ENCODE peak calls at places on chromosome 19, in eight cellular contexts. C is NCI-H146; S is dorsolateral prefrontal cortex; G is activated T-cell treated with anti-CD3 and anti-CD28 coated beads for 24 hours; K is C1 segment of cervical spinal cord; H is activated CD4-positive, alpha-beta T cell treated with anti-CD3 and anti-CD28 coated beads, Interleukin-2, amount 10 ng/mL, durations not matched to agents 7 days and 5 days; W is iris pigment epithelial cell; Z is tibial artery. P is an unnamed sample.

GRCh38 chr19:1172353-1173159 is 1.5 kb downstream of the SBNO2 start:
- DNase-seq in H (no peak), G (no peak), S (peak; percentile 54), W (peak; percentile 39), C (no peak), K (peak; percentile 23), Z (peak; percentile 86), P (peak; percentile 85)

GRCh38 chr19:19821366-19822147 is at the start of gene ZNF506:
- DNase-seq in S (peak; percentile 99), Z (peak; percentile 99), H (peak; percentile 97), C (peak; percentile 99), K (peak; percentile 92), G (peak; percentile 95), W (peak; percentile 99), P (peak; percentile 92)

GRCh38 chr19:32387701-32388392 is 17.7 kb upstream of the DPY19L3 start:
- DNase-seq in C (no peak), S (no peak), G (no peak), W (peak; percentile 65), Z (peak; percentile 69), H (no peak), K (no peak), P (no peak)

GRCh38 chr19:47348819-47349795 is at the start of gene DHX34:
- DNase-seq in K (peak; percentile 94), W (peak; percentile 99), C (peak; percentile 99), S (peak; percentile 96), Z (peak; percentile 99), G (peak; percentile 100), H (peak; percentile 99), P (peak; percentile 98)

GRCh38 chr19:46732172-46732938 is 13.5 kb upstream of the FKRP start:
- DNase-seq in K (no peak), W (peak; percentile 45), S (no peak), C (no peak), Z (no peak), G (no peak), H (no peak), P (no peak)

GRCh38 chr19:49585023-49585422 is 3.9 kb downstream of the PRRG2 start:
- DNase-seq in H (no peak), W (no peak), C (peak; percentile 34), Z (no peak), K (no peak), S (no peak), G (no peak), P (no peak)

GRCh38 chr19:28710278-28710677 is 502.7 kb downstream of the UQCRFS1 start:
- DNase-seq in Z (no peak), W (peak; percentile 66), G (no peak), S (no peak), K (no peak), C (peak; percentile 47), H (peak; percentile 27), P (no peak)

GRCh38 chr19:6273701-6274601 is 5.8 kb downstream of the MLLT1 start:
- DNase-seq in W (peak; percentile 91), H (no peak), Z (peak; percentile 98), C (no peak), K (peak; percentile 71), G (no peak), S (peak; percentile 50), P (peak; percentile 90)

GRCh38 chr19:48664476-48664875 is 8.3 kb downstream of the NTN5 start:
- DNase-seq in C (no peak), K (no peak), Z (no peak), W (no peak), S (no peak), H (no peak), G (no peak), P (no peak)

GRCh38 chr19:28703400-28703956 is 509.5 kb downstream of the UQCRFS1 start:
- DNase-seq in K (no peak), G (no peak), Z (no peak), W (no peak), C (no peak), S (no peak), H (no peak), P (no peak)

GRCh38 chr19:35843676-35844481 is 8.4 kb downstream of the NPHS1 start:
- DNase-seq in Z (no peak), G (no peak), S (no peak), H (no peak), K (no peak), C (peak; percentile 62), W (no peak), P (peak; percentile 75)

GRCh38 chr19:14398563-14398962 is 17.3 kb downstream of the ADGRE5 start:
- DNase-seq in W (no peak), S (no peak), G (no peak), K (no peak), Z (no peak), H (no peak), C (peak; percentile 20), P (no peak)

GRCh38 chr19:50384685-50385535 is 763 bp downstream of the POLD1 start:
- DNase-seq in C (no peak), K (no peak), H (no peak), Z (no peak), G (no peak), W (peak; percentile 46), S (no peak), P (no peak)

GRCh38 chr19:2338055-2338615 is 9.7 kb downstream of the SPPL2B start:
- DNase-seq in G (no peak), H (no peak), W (no peak), Z (no peak), C (no peak), S (no peak), K (no peak), P (peak; percentile 64)

GRCh38 chr19:47436712-47437401 is 17.5 kb upstream of the MEIS3 start:
- DNase-seq in S (peak; percentile 84), C (peak; percentile 86), Z (peak; percentile 78), K (peak; percentile 69), W (peak; percentile 43), H (peak; percentile 88), G (peak; percentile 78), P (peak; percentile 92)

GRCh38 chr19:480016-480855 is 16.1 kb upstream of the MADCAM1 start:
- DNase-seq in Z (peak; percentile 77), S (peak; percentile 83), K (peak; percentile 60), H (peak; percentile 23), W (peak; percentile 55), G (no peak), C (peak; percentile 42), P (peak; percentile 66)

GRCh38 chr19:44948763-44949374 is 3.0 kb downstream of the APOC2 start:
- DNase-seq in Z (no peak), C (no peak), H (no peak), G (no peak), W (no peak), S (no peak), K (no peak), P (no peak)

GRCh38 chr19:7778081-7778480 is 15.0 kb downstream of the CLEC4M start:
- DNase-seq in H (no peak), K (no peak), S (no peak), G (no peak), C (no peak), Z (no peak), W (no peak), P (no peak)

GRCh38 chr19:4597975-4598671 is 38.6 kb upstream of the SEMA6B start:
- DNase-seq in K (no peak), C (peak; percentile 18), H (peak; percentile 47), G (peak; percentile 13), W (no peak), Z (no peak), S (no peak), P (no peak)

GRCh38 chr19:38523319-38523718 is 89.8 kb downstream of the RYR1 start:
- DNase-seq in W (no peak), C (no peak), H (no peak), G (no peak), K (no peak), S (no peak), Z (no peak), P (no peak)

GRCh38 chr19:21474671-21475181 is 30.7 kb upstream of the ZNF429 start:
- DNase-seq in G (peak; percentile 79), H (peak; percentile 83), Z (peak; percentile 85), K (peak; percentile 56), S (peak; percentile 85), W (peak; percentile 83), C (no peak), P (peak; percentile 93)

GRCh38 chr19:40592170-40592569 is 9.0 kb upstream of the LTBP4 start:
- DNase-seq in H (peak; percentile 35), W (peak; percentile 90), Z (no peak), G (no peak), S (no peak), K (no peak), C (peak; percentile 57), P (no peak)

GRCh38 chr19:45505151-45505995 is 1.9 kb upstream of the VASP start:
- DNase-seq in W (peak; percentile 59), K (no peak), H (no peak), Z (no peak), S (no peak), G (no peak), C (no peak), P (no peak)

GRCh38 chr19:53849237-53849676 is 18.4 kb upstream of the MYADM start:
- DNase-seq in Z (no peak), H (no peak), K (no peak), W (peak; percentile 67), S (no peak), C (no peak), G (no peak), P (no peak)

GRCh38 chr19:34431681-34432402 is 3.7 kb downstream of the UBA2 start:
- DNase-seq in S (no peak), Z (no peak), K (no peak), C (no peak), W (peak; percentile 39), G (no peak), H (no peak), P (no peak)

GRCh38 chr19:42596391-42597071 is 1.8 kb upstream of the CEACAM8 start:
- DNase-seq in K (peak; percentile 7), G (peak; percentile 16), Z (no peak), H (peak; percentile 31), S (peak; percentile 40), W (peak; percentile 8), C (peak; percentile 20), P (no peak)

GRCh38 chr19:31266731-31267130 is 82.5 kb downstream of the TSHZ3 start:
- DNase-seq in S (peak; percentile 10), K (no peak), W (no peak), Z (peak; percentile 29), C (no peak), G (no peak), H (no peak), P (peak; percentile 17)

GRCh38 chr19:2239771-2240770 is 3.4 kb downstream of the SF3A2 start:
- DNase-seq in G (no peak), W (peak; percentile 61), C (no peak), K (no peak), H (peak; percentile 62), Z (no peak), S (no peak), P (no peak)

GRCh38 chr19:10290439-10290875 is 705 bp downstream of the ICAM5 start:
- DNase-seq in Z (no peak), K (no peak), C (peak; percentile 28), G (no peak), S (no peak), W (no peak), H (no peak), P (no peak)

GRCh38 chr19:9406798-9407352 is 28.5 kb downstream of the ZNF266 start:
- DNase-seq in Z (peak; percentile 78), K (no peak), G (peak; percentile 58), W (peak; percentile 94), H (peak; percentile 56), C (peak; percentile 79), S (peak; percentile 56), P (peak; percentile 83)

GRCh38 chr19:53659292-53659691 is 27.5 kb downstream of the DPRX start:
- DNase-seq in W (peak; percentile 63), G (no peak), H (no peak), Z (no peak), C (no peak), K (no peak), S (no peak), P (no peak)

GRCh38 chr19:2549701-2550191 is 73.8 kb downstream of the GADD45B start:
- DNase-seq in Z (peak; percentile 89), C (no peak), K (peak; percentile 66), W (peak; percentile 95), G (no peak), S (peak; percentile 77), H (no peak), P (peak; percentile 90)

GRCh38 chr19:4051175-4052101 is 15.3 kb downstream of the ZBTB7A start:
- DNase-seq in H (no peak), W (peak; percentile 76), Z (no peak), G (no peak), S (no peak), C (no peak), K (no peak), P (peak; percentile 88)

GRCh38 chr19:30158067-30158892 is 213.9 kb upstream of the ZNF536 start:
- DNase-seq in S (no peak), H (no peak), G (no peak), Z (no peak), W (no peak), K (no peak), C (no peak), P (no peak)